ENCODE peak calls at places on chromosomes 7 and 10, in six cellular contexts. N is left lung; I is CD8-positive, alpha-beta T cell; X is astrocyte; C is tibial nerve; O is HFF-Myc. P is an unnamed sample.

GRCh38 chr7:30556854-30557644 is 37.6 kb upstream of the GARS1 start:
- DNase-seq in N (no peak), I (no peak), X (peak; percentile 61), C (no peak), O (no peak), P (no peak)

GRCh38 chr7:148696787-148697186 is 1.9 kb upstream of the CUL1 start:
- DNase-seq in N (no peak), I (no peak), X (no peak), C (no peak), O (no peak), P (no peak)

GRCh38 chr10:110137142-110137545 is 70.3 kb upstream of the MXI1 start:
- DNase-seq in N (no peak), I (no peak), X (peak; percentile 38), C (peak; percentile 55), O (peak; percentile 56), P (peak; percentile 55)

GRCh38 chr7:129240119-129240815 is 15.4 kb downstream of the AHCYL2 start:
- DNase-seq in N (no peak), I (no peak), X (no peak), C (no peak), O (no peak), P (no peak)

GRCh38 chr7:92740713-92741126 is 95.7 kb downstream of the CDK6 start:
- DNase-seq in N (no peak), I (no peak), X (peak; percentile 95), C (no peak), O (no peak), P (no peak)

GRCh38 chr7:71626206-71626605 is 494.3 kb downstream of the GALNT17 start:
- DNase-seq in N (no peak), I (no peak), X (peak; percentile 94), C (no peak), O (no peak), P (no peak)

GRCh38 chr7:67406941-67407340 is 410.3 kb downstream of the TYW1 start:
- DNase-seq in N (no peak), I (no peak), X (no peak), C (no peak), O (no peak), P (no peak)

GRCh38 chr10:124694467-124695195 is 49.5 kb downstream of the FAM53B start:
- DNase-seq in N (no peak), I (no peak), X (no peak), C (no peak), O (no peak), P (no peak)

GRCh38 chr7:79998343-79998742 is 136.3 kb upstream of the GNAI1 start:
- DNase-seq in N (no peak), I (no peak), X (no peak), C (no peak), O (no peak), P (no peak)

GRCh38 chr7:75716992-75717626 is 21.6 kb downstream of the HIP1 start:
- DNase-seq in N (no peak), I (no peak), X (peak; percentile 89), C (no peak), O (no peak), P (peak; percentile 23)

GRCh38 chr7:16644624-16644986 is 949 bp downstream of the ANKMY2 start:
- DNase-seq in N (peak; percentile 74), I (peak; percentile 46), X (peak; percentile 36), C (peak; percentile 17), O (no peak), P (no peak)

GRCh38 chr10:3924344-3924743 is 139.3 kb upstream of the KLF6 start:
- DNase-seq in N (no peak), I (no peak), X (peak; percentile 93), C (no peak), O (peak; percentile 85), P (peak; percentile 67)

GRCh38 chr10:97843296-97843671 is 6.4 kb upstream of the GOLGA7B start:
- DNase-seq in N (no peak), I (no peak), X (no peak), C (no peak), O (no peak), P (no peak)

GRCh38 chr10:28661035-28661434 is 16.3 kb upstream of the BAMBI start:
- DNase-seq in N (no peak), I (no peak), X (peak; percentile 86), C (no peak), O (peak; percentile 26), P (peak; percentile 59)

GRCh38 chr7:87113077-87113476 is 39.2 kb upstream of the DMTF1 start:
- DNase-seq in N (peak; percentile 35), I (no peak), X (peak; percentile 73), C (no peak), O (no peak), P (no peak)

GRCh38 chr10:28891058-28891713 is 213.9 kb downstream of the BAMBI start:
- DNase-seq in N (no peak), I (no peak), X (no peak), C (no peak), O (no peak), P (no peak)

GRCh38 chr7:75915416-75916156 is 631 bp downstream of the POR start:
- DNase-seq in N (peak; percentile 37), I (no peak), X (no peak), C (no peak), O (no peak), P (no peak)

GRCh38 chr10:5447071-5447470 is 34.7 kb downstream of the NET1 start:
- DNase-seq in N (no peak), I (no peak), X (peak; percentile 47), C (no peak), O (no peak), P (no peak)

GRCh38 chr10:12418000-12418399 is 68.7 kb downstream of the CAMK1D start:
- DNase-seq in N (no peak), I (no peak), X (peak; percentile 68), C (peak; percentile 81), O (no peak), P (no peak)

GRCh38 chr7:148882668-148883232 is 1.3 kb downstream of the EZH2 start:
- DNase-seq in N (no peak), I (no peak), X (no peak), C (no peak), O (no peak), P (no peak)

GRCh38 chr10:81280497-81281479 is 594.2 kb upstream of the NRG3 start:
- DNase-seq in N (no peak), I (no peak), X (no peak), C (no peak), O (no peak), P (no peak)

GRCh38 chr10:111129348-111129747 is 52.5 kb downstream of the ADRA2A start:
- DNase-seq in N (no peak), I (no peak), X (no peak), C (no peak), O (no peak), P (no peak)

GRCh38 chr10:104842704-104843103 is 201.6 kb downstream of the SORCS3 start:
- DNase-seq in N (no peak), I (no peak), X (no peak), C (no peak), O (no peak), P (no peak)

GRCh38 chr7:11690395-11690794 is 141.6 kb downstream of the THSD7A start:
- DNase-seq in N (no peak), I (no peak), X (no peak), C (no peak), O (no peak), P (no peak)

DNA sequence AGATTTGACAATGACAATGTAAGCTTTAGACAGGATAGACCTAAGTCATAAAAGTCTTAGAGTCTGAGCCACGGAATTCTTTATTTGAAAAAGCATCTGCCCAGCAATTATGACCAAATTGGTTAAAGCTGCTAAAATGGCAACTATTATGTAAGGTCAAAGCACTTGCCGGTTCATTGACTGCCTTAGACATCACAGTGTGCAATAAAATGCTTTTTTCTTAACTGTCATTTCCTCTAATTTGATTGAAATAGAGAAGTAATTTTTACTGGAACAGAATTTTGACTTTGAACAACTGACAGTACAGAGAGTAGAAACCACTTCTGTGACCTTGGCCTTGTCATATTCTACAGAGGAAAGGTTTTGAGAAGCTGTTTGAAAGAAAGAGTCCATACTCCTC is 142.9 kb downstream of the THSD7A start:
- DNase-seq in N (no peak), I (no peak), X (no peak), C (no peak), O (no peak), P (no peak)
- H3K4me3 ChIP-seq in N (no peak overlapping the region), I (no peak overlapping the region), X (no peak overlapping the region), C (no peak overlapping the region), O (no peak overlapping the region), P (no peak overlapping the region)

GRCh38 chr7:45035371-45035770 is 35.4 kb downstream of the CCM2 start:
- DNase-seq in N (no peak), I (no peak), X (no peak), C (no peak), O (no peak), P (no peak)
- H3K4me3 ChIP-seq in N (no peak overlapping the region), I (no peak overlapping the region), X (no peak overlapping the region), C (no peak overlapping the region), O (no peak overlapping the region), P (no peak overlapping the region)

GRCh38 chr10:43394868-43395267 is 14.1 kb downstream of the HNRNPF start:
- DNase-seq in N (peak; percentile 2), I (no peak), X (no peak), C (no peak), O (no peak), P (no peak)

GRCh38 chr10:43396928-43397624 is 11.9 kb downstream of the HNRNPF start:
- DNase-seq in N (peak; percentile 94), I (peak; percentile 59), X (peak; percentile 67), C (peak; percentile 80), O (peak; percentile 41), P (no peak)

GRCh38 chr10:43393606-43394360 is 15.2 kb downstream of the HNRNPF start:
- DNase-seq in N (peak; percentile 25), I (no peak), X (no peak), C (no peak), O (no peak), P (no peak)

GRCh38 chr10:43395571-43396060 is 13.4 kb downstream of the HNRNPF start:
- DNase-seq in N (peak; percentile 42), I (no peak), X (no peak), C (no peak), O (no peak), P (no peak)

GRCh38 chr10:43396061-43396927 is 12.7 kb downstream of the HNRNPF start:
- DNase-seq in N (peak; percentile 86), I (peak; percentile 54), X (peak; percentile 51), C (peak; percentile 49), O (no peak), P (no peak)
- H3K4me3 ChIP-seq in N (peak overlapping the region; percentile 54), I (peak overlapping the region; percentile 51), X (peak overlapping the region; percentile 65), C (peak overlapping the region; percentile 91), O (peak overlapping the region; percentile 72), P (peak overlapping the region; percentile 69)

DNA sequence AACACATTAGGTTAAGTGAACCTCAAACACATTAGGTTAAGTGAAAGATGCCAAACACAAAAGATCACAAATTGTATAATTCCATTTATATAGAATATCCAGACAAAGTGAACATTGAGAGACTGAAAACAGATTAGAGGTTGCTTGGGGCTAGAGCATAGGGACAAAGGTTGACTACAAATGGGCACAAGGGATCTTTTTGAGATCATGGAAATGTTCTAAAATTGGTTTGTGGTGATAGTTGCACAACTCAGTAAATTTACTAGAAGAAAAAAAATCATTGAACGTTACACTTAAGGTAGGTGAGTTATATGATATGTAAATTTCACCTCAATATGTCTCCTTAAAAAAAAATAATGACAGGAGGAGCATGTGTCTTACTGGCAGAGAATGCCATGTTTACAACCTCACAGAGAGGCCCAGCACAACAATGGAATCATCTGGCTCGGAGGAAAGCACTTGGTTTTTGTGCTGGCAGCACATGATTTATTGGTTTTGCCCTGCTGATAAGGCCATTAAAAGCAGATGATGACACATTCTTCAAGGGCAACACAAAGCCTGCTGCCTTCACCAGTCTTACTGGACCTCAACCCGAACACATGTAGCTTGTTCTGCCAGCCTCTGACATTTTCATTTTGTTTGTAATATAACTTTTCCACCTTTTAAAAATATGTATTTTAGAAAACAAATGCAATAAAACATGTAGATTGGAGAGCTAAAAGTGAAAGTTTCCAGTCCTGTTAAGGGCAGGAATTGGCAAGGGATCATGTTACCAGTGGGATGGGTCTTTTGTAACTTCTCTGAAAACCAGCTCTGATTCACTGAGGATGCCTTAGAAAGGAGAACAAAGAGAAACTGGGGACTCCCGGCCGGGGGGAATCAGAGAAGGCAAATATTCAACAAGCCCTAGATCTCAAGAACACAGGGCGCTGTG is 11.9 kb upstream of the LMOD2 start:
- DNase-seq in N (no peak), I (no peak), X (peak; percentile 77), C (no peak), O (peak; percentile 31), P (peak; percentile 29)
- H3K4me3 ChIP-seq in N (no peak overlapping the region), I (no peak overlapping the region), X (no peak overlapping the region), C (peak overlapping the region; percentile 23), O (peak overlapping the region; percentile 14), P (no peak overlapping the region)